ENCODE peak calls at places on chromosome 3, in seven cellular contexts. Q is cardiac fibroblast; T is right cardiac atrium; B is activated CD4-positive, alpha-beta T cell treated with anti-CD3 and anti-CD28 coated beads, Interleukin-2, amount 10 ng/mL, durations not matched to agents 7 days and 5 days; C is CD8-positive, alpha-beta memory T cell; U is Caco-2; F is M059J. A is an unnamed sample.

GRCh38 chr3:114586119-114586518 is 292.3 kb downstream of the TIGIT start:
- DNase-seq in Q (no peak), T (no peak), B (no peak), C (no peak), U (no peak), F (peak), A (no peak)

GRCh38 chr3:30578479-30578878 is 27.9 kb upstream of the TGFBR2 start:
- DNase-seq in Q (peak), T (peak), B (no peak), C (no peak), U (peak), F (peak), A (no peak)

GRCh38 chr3:179560791-179561190 is 1.9 kb upstream of the ACTL6A start:
- DNase-seq in Q (no peak), T (no peak), B (no peak), C (no peak), U (no peak), F (peak), A (no peak)

GRCh38 chr3:138914870-138915502 is 32.0 kb downstream of the FOXL2 start:
- DNase-seq in Q (no peak), T (no peak), B (no peak), C (no peak), U (no peak), F (peak), A (no peak)

GRCh38 chr3:4394048-4394447 is 73.0 kb downstream of the SUMF1 start:
- DNase-seq in Q (peak), T (no peak), B (peak), C (peak), U (no peak), F (peak), A (peak)

GRCh38 chr3:53159415-53160135 is 1.4 kb upstream of the PRKCD start:
- DNase-seq in Q (peak), T (peak), B (no peak), C (no peak), U (peak), F (no peak), A (no peak)

GRCh38 chr3:45330500-45331295 is 57.7 kb upstream of the LARS2 start:
- DNase-seq in Q (no peak), T (no peak), B (no peak), C (no peak), U (no peak), F (peak), A (no peak)

GRCh38 chr3:146537603-146538002 is 6.8 kb downstream of the PLSCR1 start:
- DNase-seq in Q (peak), T (no peak), B (no peak), C (no peak), U (no peak), F (no peak), A (no peak)